ENCODE peak calls at places on chromosomes 4 and X, in nine cellular contexts. O, M, C, V, K, Y, U, G and X are unnamed samples.

GRCh38 chrX:136260801-136261200 is 9.6 kb upstream of the MAP7D3 start:
- DNase-seq in O (no peak), M (no peak), C (no peak), V (peak; percentile 84), K (no peak), Y (no peak), U (no peak), G (no peak), X (peak; percentile 66)

GRCh38 chr4:28868831-28869230 is 1851.3 kb upstream of the PCDH7 start:
- DNase-seq in O (no peak), M (no peak), C (no peak), V (peak; percentile 18), K (no peak), Y (no peak), U (no peak), G (no peak), X (peak; percentile 27)

GRCh38 chrX:136076942-136077341 is 70.4 kb upstream of the FHL1 start:
- DNase-seq in O (no peak), M (no peak), C (no peak), V (no peak), K (no peak), Y (peak; percentile 88), U (no peak), G (no peak), X (no peak)

GRCh38 chr4:185165605-185166063 is 22.6 kb downstream of the SLC25A4 start:
- DNase-seq in O (no peak), M (no peak), C (peak; percentile 50), V (peak; percentile 88), K (no peak), Y (peak; percentile 56), U (no peak), G (no peak), X (peak; percentile 87)

GRCh38 chr4:110508827-110509446 is 33.0 kb downstream of the ENPEP start:
- DNase-seq in O (no peak), M (no peak), C (no peak), V (peak; percentile 59), K (no peak), Y (peak; percentile 42), U (no peak), G (no peak), X (peak; percentile 65)

GRCh38 chr4:3791910-3792542 is 25.8 kb downstream of the ADRA2C start:
- DNase-seq in O (no peak), M (peak; percentile 32), C (no peak), V (no peak), K (no peak), Y (peak; percentile 55), U (no peak), G (no peak), X (peak; percentile 21)

GRCh38 chr4:105946771-105947170 is 51.5 kb downstream of the NPNT start:
- DNase-seq in O (no peak), M (no peak), C (no peak), V (no peak), K (no peak), Y (no peak), U (no peak), G (no peak), X (no peak)

GRCh38 chr4:26081795-26082498 is 167.9 kb downstream of the SMIM20 start:
- DNase-seq in O (no peak), M (peak; percentile 58), C (no peak), V (peak; percentile 62), K (no peak), Y (peak; percentile 60), U (peak; percentile 15), G (no peak), X (peak; percentile 63)

GRCh38 chrX:99703467-99703866 is 706.6 kb downstream of the PCDH19 start:
- DNase-seq in O (no peak), M (no peak), C (no peak), V (no peak), K (no peak), Y (no peak), U (no peak), G (no peak), X (no peak)

GRCh38 chrX:86370927-86371326 is 222.7 kb downstream of the DACH2 start:
- DNase-seq in O (no peak), M (no peak), C (no peak), V (no peak), K (no peak), Y (no peak), U (no peak), G (no peak), X (no peak)

GRCh38 chr4:95059630-95060029 is 301.9 kb downstream of the BMPR1B start:
- DNase-seq in O (no peak), M (no peak), C (no peak), V (peak; percentile 70), K (no peak), Y (no peak), U (no peak), G (no peak), X (peak; percentile 29)

GRCh38 chr4:150960079-150960478 is 55.0 kb downstream of the LRBA start:
- DNase-seq in O (no peak), M (no peak), C (no peak), V (peak; percentile 62), K (no peak), Y (no peak), U (peak; percentile 10), G (no peak), X (peak; percentile 58)

GRCh38 chrX:38891641-38892413 is 90.6 kb downstream of the MID1IP1 start:
- DNase-seq in O (no peak), M (no peak), C (no peak), V (peak; percentile 32), K (no peak), Y (no peak), U (no peak), G (no peak), X (peak; percentile 11)

GRCh38 chr4:27043200-27043599 is 182.6 kb downstream of the STIM2 start:
- DNase-seq in O (no peak), M (no peak), C (no peak), V (no peak), K (no peak), Y (no peak), U (no peak), G (no peak), X (no peak)

GRCh38 chr4:131302108-131302507 is 1847.0 kb upstream of the PCDH10 start:
- DNase-seq in O (no peak), M (no peak), C (no peak), V (no peak), K (no peak), Y (no peak), U (no peak), G (no peak), X (no peak)

GRCh38 chrX:154981116-154981411 is 41.5 kb downstream of the F8 start:
- DNase-seq in O (no peak), M (no peak), C (no peak), V (no peak), K (no peak), Y (no peak), U (no peak), G (no peak), X (no peak)
- H3K4me3 ChIP-seq in O (peak overlapping the region; percentile 20), M (no peak overlapping the region), C (no peak overlapping the region), V (no peak overlapping the region), K (no peak overlapping the region), Y (peak overlapping the region; percentile 41), U (peak overlapping the region; percentile 35), G (peak overlapping the region; percentile 67), X (no peak overlapping the region)

GRCh38 chrX:138748480-138748879 is 37.0 kb upstream of the FGF13 start:
- DNase-seq in O (no peak), M (no peak), C (no peak), V (peak; percentile 36), K (no peak), Y (peak; percentile 32), U (no peak), G (no peak), X (peak; percentile 3)
- TF ChIP-seq CTCF in O (peak; percentile 35), M (peak; percentile 26), C (peak; percentile 46), V (peak; percentile 51), K (no peak), Y (peak; percentile 56), U (peak; percentile 40), G (peak; percentile 56), X (peak; percentile 38)

GRCh38 chr4:114264452-114264851 is 285.0 kb upstream of the ARSJ start:
- DNase-seq in O (no peak), M (no peak), C (no peak), V (no peak), K (no peak), Y (no peak), U (no peak), G (no peak), X (no peak)
- H3K4me3 ChIP-seq in O (no peak overlapping the region), M (no peak overlapping the region), C (no peak overlapping the region), V (no peak overlapping the region), K (no peak overlapping the region), Y (no peak overlapping the region), U (no peak overlapping the region), G (no peak overlapping the region), X (no peak overlapping the region)

GRCh38 chr4:181301735-181302380 is 941.3 kb upstream of the TENM3 start:
- DNase-seq in O (peak; percentile 34), M (peak; percentile 5), C (no peak), V (peak; percentile 26), K (no peak), Y (peak; percentile 73), U (peak; percentile 4), G (peak; percentile 10), X (peak; percentile 3)
- TF ChIP-seq CTCF in O (no peak), M (peak; percentile 10), C (peak; percentile 61), V (peak; percentile 56), K (no peak), Y (peak; percentile 87), U (peak; percentile 37), G (peak; percentile 58), X (peak; percentile 11)

GRCh38 chrX:68723491-68724155 is 76.2 kb downstream of the STARD8 start:
- DNase-seq in O (peak; percentile 22), M (no peak), C (no peak), V (no peak), K (peak; percentile 60), Y (no peak), U (no peak), G (no peak), X (no peak)
- H3K4me3 ChIP-seq in O (no peak overlapping the region), M (no peak overlapping the region), C (no peak overlapping the region), V (no peak overlapping the region), K (no peak overlapping the region), Y (no peak overlapping the region), U (no peak overlapping the region), G (no peak overlapping the region), X (no peak overlapping the region)